ENCODE peak calls at places on chromosomes 2 and 18, in five cellular contexts. S is left cardiac atrium, D is IMR-90, W is NCI-H774, R is cardiac muscle cell. F is an unnamed sample.

GRCh38 chr2:231810905-231811304 is 24.7 kb downstream of the COPS7B start:
- DNase-seq in S (no peak), D (peak), W (no peak), R (no peak), F (peak)

GRCh38 chr2:211498551-211499205 is 942.3 kb downstream of the CPS1 start:
- DNase-seq in S (no peak), D (no peak), W (no peak), R (no peak), F (no peak)

GRCh38 chr2:132384491-132385186 is 32.0 kb upstream of the GPR39 start:
- DNase-seq in S (no peak), D (no peak), W (no peak), R (no peak), F (no peak)

GRCh38 chr18:26383454-26384270 is 157.4 kb downstream of the TAF4B start:
- DNase-seq in S (no peak), D (peak), W (peak), R (peak), F (peak)

GRCh38 chr18:41754332-41754731 is 200.7 kb upstream of the PIK3C3 start:
- DNase-seq in S (no peak), D (no peak), W (no peak), R (no peak), F (no peak)

GRCh38 chr2:1553671-1554295 is 140.5 kb downstream of the TPO start:
- DNase-seq in S (no peak), D (peak), W (no peak), R (no peak), F (peak)

GRCh38 chr2:55923091-55923977 is at the start of gene EFEMP1:
- DNase-seq in S (peak), D (peak), W (peak), R (peak), F (peak)

GRCh38 chr2:231687133-231687852 is 21.0 kb upstream of the PTMA start:
- DNase-seq in S (peak), D (no peak), W (peak), R (peak), F (no peak)

GRCh38 chr2:172929644-172930043 is 146.0 kb upstream of the MAP3K20 start:
- DNase-seq in S (no peak), D (no peak), W (no peak), R (no peak), F (peak)

GRCh38 chr2:160596431-160596830 is 102.8 kb upstream of the RBMS1 start:
- DNase-seq in S (no peak), D (no peak), W (no peak), R (no peak), F (no peak)

GRCh38 chr2:28469947-28470585 is 25.8 kb upstream of the PLB1 start:
- DNase-seq in S (no peak), D (no peak), W (peak), R (no peak), F (no peak)

GRCh38 chr2:160156084-160156483 is 44.0 kb downstream of the ITGB6 start:
- DNase-seq in S (no peak), D (no peak), W (no peak), R (no peak), F (no peak)